ENCODE peak calls at places on chromosomes 1 and 21, in six cellular contexts. W is neural progenitor cell, O is glutamatergic neuron, C is GM20000, T is LNCaP clone FGC, S is fibroblast of the aortic adventitia. I is an unnamed sample.

GRCh38 chr1:26993237-26994019 is at the start of gene TRNP1:
- DNase-seq in O (peak; percentile 87), S (peak; percentile 74), W (peak; percentile 91), T (no peak), C (peak; percentile 96), I (peak; percentile 57)

GRCh38 chr21:42443876-42444744 is 40.4 kb downstream of the UBASH3A start:
- DNase-seq in W (no peak), T (no peak), C (no peak), O (no peak), S (no peak), I (no peak)

GRCh38 chr1:21927531-21928237 is 9.4 kb downstream of the HSPG2 start:
- DNase-seq in C (no peak), S (peak; percentile 79), T (no peak), W (no peak), O (no peak), I (no peak)

GRCh38 chr1:154972517-154973343 is 1.8 kb upstream of the CKS1B start:
- DNase-seq in W (peak; percentile 94), S (peak; percentile 96), O (no peak), C (no peak), T (peak; percentile 79), I (peak; percentile 79)

GRCh38 chr1:115184260-115184950 is 95.1 kb upstream of the TSPAN2 start:
- DNase-seq in O (no peak), W (no peak), C (no peak), T (no peak), S (no peak), I (no peak)

GRCh38 chr1:203361843-203362524 is 11.1 kb upstream of the FMOD start:
- DNase-seq in C (no peak), S (peak; percentile 34), T (no peak), W (no peak), O (no peak), I (no peak)

GRCh38 chr1:14304381-14304865 is 294.1 kb upstream of the KAZN start:
- DNase-seq in C (no peak), S (peak; percentile 60), T (no peak), O (no peak), W (no peak), I (no peak)

GRCh38 chr1:85494074-85494956 is 29.4 kb upstream of the DDAH1 start:
- DNase-seq in S (no peak), T (no peak), W (no peak), O (peak; percentile 62), C (no peak), I (no peak)

GRCh38 chr1:40653851-40654537 is 11.5 kb downstream of the RIMS3 start:
- DNase-seq in W (peak; percentile 90), T (no peak), C (no peak), S (no peak), O (peak; percentile 84), I (peak; percentile 55)

GRCh38 chr1:12458571-12458970 is 159.4 kb downstream of the DHRS3 start:
- DNase-seq in O (no peak), C (no peak), S (no peak), W (no peak), T (no peak), I (no peak)

GRCh38 chr1:27517907-27518718 is 28.1 kb upstream of the WASF2 start:
- DNase-seq in W (no peak), O (no peak), T (no peak), C (no peak), S (no peak), I (no peak)

GRCh38 chr1:22143586-22144033 is 713 bp upstream of the WNT4 start:
- DNase-seq in T (no peak), O (no peak), S (no peak), W (peak; percentile 51), C (no peak), I (no peak)

GRCh38 chr1:224433041-224433670 is 1.4 kb downstream of the WDR26 start:
- DNase-seq in O (peak; percentile 62), T (no peak), C (peak; percentile 14), W (peak; percentile 39), S (peak; percentile 24), I (peak; percentile 18)

GRCh38 chr1:188689542-188689941 is 1788.1 kb downstream of the BRINP3 start:
- DNase-seq in T (no peak), W (peak; percentile 39), C (no peak), S (no peak), O (peak; percentile 22), I (no peak)

GRCh38 chr1:74504125-74505065 is 8.0 kb downstream of the LRRC53 start:
- DNase-seq in C (peak; percentile 37), O (peak; percentile 82), S (peak; percentile 26), T (peak; percentile 13), W (peak; percentile 78), I (peak; percentile 76)

GRCh38 chr1:59947047-59947938 is 20.7 kb upstream of the CYP2J2 start:
- DNase-seq in C (peak; percentile 75), W (peak; percentile 81), S (peak; percentile 77), T (no peak), O (peak; percentile 54), I (peak; percentile 52)

GRCh38 chr1:94954292-94955220 is 27.6 kb upstream of the CNN3 start:
- DNase-seq in C (no peak), O (no peak), S (no peak), W (peak; percentile 71), T (no peak), I (no peak)

GRCh38 chr1:245160976-245161375 is 6.2 kb downstream of the KIF26B start:
- DNase-seq in W (no peak), O (no peak), C (no peak), T (no peak), S (peak; percentile 66), I (no peak)

GRCh38 chr1:87064309-87064708 is 149.9 kb downstream of the HS2ST1 start:
- DNase-seq in O (no peak), T (no peak), C (no peak), W (no peak), S (no peak), I (no peak)

GRCh38 chr1:180952657-180953013 is 39.9 kb downstream of the KIAA1614 start:
- DNase-seq in S (no peak), C (peak; percentile 22), W (no peak), O (peak; percentile 51), T (no peak), I (no peak)

GRCh38 chr21:32494946-32495703 is 82.6 kb downstream of the EVA1C start:
- DNase-seq in T (peak; percentile 72), O (no peak), C (no peak), S (peak; percentile 92), W (no peak), I (no peak)

GRCh38 chr21:32496536-32496935 is 84.0 kb downstream of the EVA1C start:
- DNase-seq in S (no peak), W (no peak), T (no peak), O (no peak), C (no peak), I (no peak)

GRCh38 chr21:32499249-32500055 is 85.9 kb downstream of the TCP10L start:
- DNase-seq in W (peak; percentile 23), C (no peak), O (no peak), S (peak; percentile 83), T (no peak), I (no peak)
- TF ChIP-seq CTCF in W (no peak), C (no peak), O (no peak), S (peak; percentile 11), T (no peak), I (no peak)

GRCh38 chr1:32179443-32180185 is at the start of gene TXLNA:
- DNase-seq in S (peak; percentile 88), W (peak; percentile 94), O (peak; percentile 96), T (peak; percentile 59), C (peak; percentile 98), I (peak; percentile 89)
- TF ChIP-seq CTCF in S (peak; percentile 6), W (peak; percentile 3), O (peak; percentile 12), T (no peak), C (no peak), I (no peak)

DNA sequence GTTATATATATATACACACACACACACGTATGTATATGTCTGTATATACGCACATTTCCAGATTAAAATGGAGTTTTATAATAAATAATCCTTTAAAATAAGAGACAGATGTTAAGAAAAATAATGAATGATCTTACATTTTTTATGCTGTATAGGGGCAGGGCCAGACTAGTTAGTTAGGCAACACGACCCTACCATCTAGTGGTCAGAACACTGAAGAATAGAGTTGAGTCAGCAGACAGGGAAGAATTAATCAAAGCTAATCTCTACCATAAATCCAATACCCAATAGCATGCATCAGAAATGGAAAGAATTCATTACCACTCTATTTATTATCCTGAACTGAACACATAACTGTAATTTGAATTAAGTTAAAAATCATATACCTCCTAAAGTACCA is 156.7 kb downstream of the BRINP3 start:
- DNase-seq in S (peak; percentile 71), C (no peak), O (no peak), W (peak; percentile 34), T (peak; percentile 25), I (peak; percentile 12)
- TF ChIP-seq CTCF in S (peak; percentile 47), C (no peak), O (no peak), W (peak; percentile 60), T (peak; percentile 74), I (no peak)

GRCh38 chr1:158089476-158089875 is 91.2 kb upstream of the CD1D start:
- DNase-seq in S (no peak), T (no peak), O (no peak), C (no peak), W (no peak), I (no peak)
- TF ChIP-seq CTCF in S (no peak), T (no peak), O (no peak), C (no peak), W (no peak), I (no peak)

I was measured in endothelial cell.